ENCODE peak calls at places on chromosome 21, in five cellular contexts. H, K, W, N and M are unnamed samples.
A peak's percentile ranks its signal among the peaks of the same experiment; 100 is the strongest.

GRCh38 chr21:34129039-34129891 is 55.9 kb downstream of the MRPS6 start:
- DNase-seq in N (no peak), H (peak; percentile 90), W (peak; percentile 69), K (no peak), M (peak; percentile 86)

GRCh38 chr21:35503646-35504045 is 454.5 kb upstream of the RUNX1 start:
- DNase-seq in W (no peak), N (no peak), K (no peak), H (no peak), M (no peak)

GRCh38 chr21:46649356-46649755 is 13.9 kb downstream of the PRMT2 start:
- DNase-seq in H (no peak), N (no peak), K (no peak), W (no peak), M (no peak)

GRCh38 chr21:38171723-38172344 is 85.0 kb upstream of the KCNJ15 start:
- DNase-seq in W (no peak), H (no peak), N (no peak), K (no peak), M (peak; percentile 40)

GRCh38 chr21:35257413-35257812 is 208.3 kb upstream of the RUNX1 start:
- DNase-seq in N (peak; percentile 78), K (peak; percentile 48), H (no peak), W (peak; percentile 76), M (peak; percentile 79)

GRCh38 chr21:44293551-44294231 is 6.2 kb upstream of the PFKL start:
- DNase-seq in N (no peak), W (no peak), H (peak; percentile 42), K (no peak), M (no peak)

GRCh38 chr21:32713726-32714125 is 14.1 kb downstream of the SYNJ1 start:
- DNase-seq in H (no peak), N (no peak), K (no peak), W (no peak), M (no peak)

GRCh38 chr21:33434770-33435360 is 31.7 kb downstream of the IFNGR2 start:
- DNase-seq in W (no peak), H (peak; percentile 51), K (peak; percentile 24), N (peak; percentile 71), M (peak; percentile 92)

GRCh38 chr21:33162436-33162921 is 67.3 kb upstream of the IFNAR2 start:
- DNase-seq in H (no peak), K (no peak), W (no peak), N (no peak), M (no peak)

GRCh38 chr21:32888971-32889370 is 117.4 kb upstream of the PAXBP1 start:
- DNase-seq in W (no peak), K (no peak), N (no peak), H (no peak), M (peak; percentile 2)

GRCh38 chr21:35438643-35439404 is 389.7 kb upstream of the RUNX1 start:
- DNase-seq in K (no peak), H (peak; percentile 28), N (no peak), W (no peak), M (no peak)

GRCh38 chr21:44058652-44058964 is 46.5 kb downstream of the TRAPPC10 start:
- DNase-seq in K (no peak), N (no peak), W (no peak), H (no peak), M (no peak)

GRCh38 chr21:41367598-41368360 is 6.0 kb downstream of the MX2 start:
- DNase-seq in H (no peak), K (no peak), N (no peak), W (no peak), M (no peak)

GRCh38 chr21:34307991-34308532 is 55.7 kb upstream of the KCNE2 start:
- DNase-seq in N (no peak), W (no peak), K (no peak), H (no peak), M (no peak)

GRCh38 chr21:21283810-21284209 is 285.6 kb downstream of the NCAM2 start:
- DNase-seq in N (no peak), W (no peak), K (no peak), H (no peak), M (no peak)

GRCh38 chr21:31383770-31384169 is 39.7 kb upstream of the TIAM1 start:
- DNase-seq in H (no peak), N (no peak), K (no peak), W (no peak), M (no peak)

GRCh38 chr21:25005388-25005787 is 601.9 kb downstream of the MRPL39 start:
- DNase-seq in W (no peak), N (no peak), H (no peak), K (no peak), M (no peak)

GRCh38 chr21:39660596-39660995 is 47.9 kb downstream of the B3GALT5 start:
- DNase-seq in H (no peak), N (no peak), W (no peak), K (no peak), M (peak; percentile 68)

GRCh38 chr21:38439336-38439900 is 58.9 kb downstream of the ERG start:
- DNase-seq in H (no peak), K (no peak), W (no peak), N (no peak), M (no peak)

GRCh38 chr21:16751705-16752104 is 761.1 kb upstream of the CXADR start:
- DNase-seq in H (no peak), W (no peak), N (no peak), K (no peak), M (no peak)

GRCh38 chr21:29645666-29646553 is 293.9 kb downstream of the GRIK1 start:
- DNase-seq in H (no peak), K (no peak), W (no peak), N (no peak), M (no peak)

GRCh38 chr21:32908529-32908928 is 117.2 kb upstream of the OLIG2 start:
- DNase-seq in W (no peak), N (no peak), K (no peak), H (no peak), M (no peak)

GRCh38 chr21:44529011-44529421 is 11.0 kb downstream of the KRTAP10-1 start:
- DNase-seq in H (no peak), N (no peak), W (peak; percentile 11), K (no peak), M (no peak)

GRCh38 chr21:29470397-29470796 is 171.7 kb downstream of the BACH1 start:
- DNase-seq in N (no peak), H (no peak), W (no peak), K (no peak), M (no peak)

GRCh38 chr21:35565204-35565611 is 495.1 kb downstream of the SETD4 start:
- DNase-seq in N (peak; percentile 92), W (peak; percentile 46), H (no peak), K (no peak), M (peak; percentile 89)

GRCh38 chr21:40631201-40631600 is 215.8 kb downstream of the DSCAM start:
- DNase-seq in H (no peak), W (no peak), K (no peak), N (no peak), M (peak; percentile 30)

GRCh38 chr21:38498057-38498833 is at the start of gene ERG:
- DNase-seq in W (no peak), N (no peak), H (no peak), K (no peak), M (no peak)

GRCh38 chr21:31911138-31911907 is 38.5 kb downstream of the HUNK start:
- DNase-seq in W (no peak), H (no peak), N (no peak), K (no peak), M (peak; percentile 47)

GRCh38 chr21:35753308-35753707 is 307.0 kb downstream of the SETD4 start:
- DNase-seq in W (no peak), N (no peak), H (no peak), K (no peak), M (no peak)

GRCh38 chr21:26489781-26490180 is 83.3 kb downstream of the CYYR1 start:
- DNase-seq in H (no peak), W (no peak), K (no peak), N (no peak), M (no peak)
- TF ChIP-seq CTCF in H (no peak), W (no peak), K (no peak), N (no peak), M (no peak)

GRCh38 chr21:42409366-42409765 is 5.7 kb downstream of the UBASH3A start:
- DNase-seq in N (no peak), W (no peak), H (no peak), K (no peak), M (no peak)

GRCh38 chr21:42412636-42412933 is 8.9 kb downstream of the UBASH3A start:
- DNase-seq in K (no peak), N (no peak), W (no peak), H (no peak), M (no peak)

GRCh38 chr21:42413093-42413492 is 9.4 kb downstream of the UBASH3A start:
- DNase-seq in N (no peak), K (no peak), W (no peak), H (no peak), M (no peak)

GRCh38 chr21:42411891-42412635 is 8.4 kb downstream of the UBASH3A start:
- DNase-seq in K (no peak), H (no peak), W (no peak), N (no peak), M (no peak)

GRCh38 chr21:42411197-42411869 is 7.6 kb downstream of the UBASH3A start:
- DNase-seq in H (peak; percentile 72), W (no peak), K (no peak), N (no peak), M (no peak)
- TF ChIP-seq CTCF in H (peak; percentile 19), W (no peak), K (no peak), N (no peak), M (no peak)

GRCh38 chr21:15732290-15732995 is 2.7 kb downstream of the USP25 start:
- DNase-seq in N (peak; percentile 72), W (no peak), H (peak; percentile 27), K (no peak), M (no peak)

GRCh38 chr21:15731243-15731613 is 1.4 kb downstream of the USP25 start:
- DNase-seq in H (no peak), K (no peak), W (no peak), N (peak; percentile 71), M (no peak)

GRCh38 chr21:15730484-15731242 is 881 bp downstream of the USP25 start:
- DNase-seq in W (peak; percentile 26), K (no peak), H (no peak), N (no peak), M (no peak)

GRCh38 chr21:15732996-15733329 is 3.2 kb downstream of the USP25 start:
- DNase-seq in N (no peak), K (no peak), H (no peak), W (no peak), M (no peak)

DNA sequence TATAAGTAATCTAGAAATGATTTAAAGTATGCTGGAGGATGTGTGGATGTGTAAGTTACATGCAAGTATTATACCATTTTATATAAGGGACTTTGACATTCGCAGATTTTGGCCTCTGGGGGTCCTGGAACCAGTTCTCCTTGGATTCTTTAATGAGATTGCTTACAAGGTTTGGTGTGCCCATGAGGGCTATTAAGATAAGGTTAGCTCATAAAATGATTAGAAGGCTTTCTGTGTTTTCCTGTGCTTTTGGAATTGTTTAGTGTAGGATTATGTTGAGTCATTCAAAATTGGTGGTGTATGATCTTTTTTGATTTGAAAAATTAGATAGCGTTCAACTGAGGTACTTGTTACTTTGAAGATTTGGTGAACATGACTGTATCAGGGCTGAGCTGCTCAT is 5.6 kb downstream of the USP25 start:
- DNase-seq in W (no peak), H (no peak), K (no peak), N (no peak), M (no peak)
- TF ChIP-seq CTCF in W (no peak), H (no peak), K (no peak), N (no peak), M (no peak)

DNA sequence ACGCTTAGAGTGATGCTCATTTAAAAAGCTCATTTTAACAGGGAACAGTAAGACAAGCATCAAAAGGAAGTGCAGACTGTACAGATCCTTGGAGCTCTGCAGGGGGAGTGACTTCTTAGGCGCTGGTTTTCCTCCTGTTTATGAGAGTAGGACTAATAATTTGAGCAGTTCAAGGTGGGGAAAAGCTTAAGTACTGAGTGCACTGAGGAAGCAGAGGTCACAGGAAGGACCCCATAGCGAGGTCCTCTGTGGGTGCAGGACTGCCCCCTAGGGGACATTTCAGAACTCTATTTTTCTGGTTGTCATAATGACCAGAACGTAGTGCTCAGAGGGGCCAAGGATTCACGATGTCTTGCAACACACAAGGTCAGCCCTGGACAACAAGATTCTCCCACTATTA is 112.1 kb downstream of the HLCS start:
- DNase-seq in W (no peak), K (no peak), N (no peak), H (peak; percentile 57), M (no peak)
- TF ChIP-seq CTCF in W (peak; percentile 14), K (peak; percentile 56), N (peak; percentile 59), H (peak; percentile 62), M (peak; percentile 84)